ENCODE peak calls at places on chromosome 6, in six cellular contexts. W is BE2C; S is OCI-LY7; O is left ventricle myocardium inferior; N is psoas muscle; K is CD8-positive, alpha-beta T cell. U is an unnamed sample.
A peak's percentile ranks its signal among the peaks of the same experiment; 100 is the strongest.

GRCh38 chr6:127069659-127070279 is 48.7 kb upstream of the RSPO3 start:
- DNase-seq in O (no peak), S (peak; percentile 21), K (no peak), W (no peak), N (no peak), U (peak; percentile 13)

GRCh38 chr6:30603961-30604360 is 13.1 kb downstream of the PPP1R10 start:
- DNase-seq in K (no peak), N (no peak), S (no peak), O (no peak), W (no peak), U (no peak)

GRCh38 chr6:17577059-17577458 is 23.0 kb upstream of the FAM8A1 start:
- DNase-seq in S (no peak), N (no peak), K (no peak), O (no peak), W (no peak), U (no peak)

GRCh38 chr6:90508753-90509152 is 78.1 kb downstream of the MAP3K7 start:
- DNase-seq in K (no peak), N (no peak), S (peak; percentile 16), O (no peak), W (no peak), U (no peak)

GRCh38 chr6:39018103-39018502 is 30.5 kb upstream of the GLP1R start:
- DNase-seq in N (no peak), S (no peak), W (no peak), K (no peak), O (no peak), U (no peak)

GRCh38 chr6:73649783-73650182 is 4.0 kb downstream of the SLC17A5 start:
- DNase-seq in S (no peak), N (no peak), K (no peak), O (no peak), W (no peak), U (no peak)

GRCh38 chr6:81806793-81807565 is 54.5 kb upstream of the TENT5A start:
- DNase-seq in W (no peak), N (no peak), O (no peak), S (no peak), K (no peak), U (no peak)

GRCh38 chr6:146032387-146032786 is 3.5 kb downstream of the GRM1 start:
- DNase-seq in S (no peak), K (no peak), W (no peak), N (no peak), O (no peak), U (no peak)

GRCh38 chr6:152471459-152472070 is 165.6 kb downstream of the SYNE1 start:
- DNase-seq in O (no peak), W (no peak), N (no peak), K (no peak), S (no peak), U (no peak)

GRCh38 chr6:88780714-88781389 is 182.6 kb downstream of the RNGTT start:
- DNase-seq in S (peak; percentile 89), K (peak; percentile 64), N (no peak), O (no peak), W (peak; percentile 63), U (peak; percentile 84)

GRCh38 chr6:48766349-48766748 is 655.4 kb upstream of the PTCHD4 start:
- DNase-seq in K (no peak), O (no peak), W (no peak), S (no peak), N (no peak), U (no peak)

GRCh38 chr6:48764261-48764660 is 653.3 kb upstream of the PTCHD4 start:
- DNase-seq in S (no peak), K (no peak), N (no peak), O (no peak), W (no peak), U (no peak)

GRCh38 chr6:48765352-48765961 is 654.5 kb upstream of the PTCHD4 start:
- DNase-seq in W (peak; percentile 45), K (no peak), N (no peak), O (no peak), S (peak; percentile 31), U (peak; percentile 50)
- TF ChIP-seq CTCF in W (peak; percentile 69), K (no peak), N (peak; percentile 5), O (peak; percentile 55), S (peak; percentile 73), U (peak; percentile 40)

GRCh38 chr6:46979206-46979605 is 57.5 kb upstream of the ADGRF5 start:
- DNase-seq in O (no peak), N (no peak), W (no peak), S (no peak), K (no peak), U (no peak)

GRCh38 chr6:46973029-46973428 is 51.3 kb upstream of the ADGRF5 start:
- DNase-seq in O (no peak), W (no peak), K (no peak), S (no peak), N (no peak), U (no peak)

GRCh38 chr6:46969206-46969605 is 47.5 kb upstream of the ADGRF5 start:
- DNase-seq in K (no peak), W (no peak), S (no peak), N (no peak), O (no peak), U (no peak)

GRCh38 chr6:46972521-46972920 is 50.8 kb upstream of the ADGRF5 start:
- DNase-seq in K (no peak), S (no peak), O (no peak), N (no peak), W (no peak), U (no peak)

GRCh38 chr6:46974786-46975185 is 53.0 kb upstream of the ADGRF5 start:
- DNase-seq in K (no peak), W (no peak), O (no peak), N (no peak), S (no peak), U (no peak)
- H3K4me3 ChIP-seq in K (no peak overlapping the region), W (no peak overlapping the region), O (no peak overlapping the region), N (no peak overlapping the region), S (no peak overlapping the region), U (no peak overlapping the region)

GRCh38 chr6:35449287-35449881 is 2.8 kb upstream of the FANCE start:
- DNase-seq in W (peak; percentile 33), O (no peak), N (no peak), K (peak; percentile 63), S (peak; percentile 87), U (peak; percentile 77)

GRCh38 chr6:35454843-35455110 is 2.6 kb downstream of the FANCE start:
- DNase-seq in K (no peak), N (no peak), W (no peak), S (no peak), O (no peak), U (no peak)

GRCh38 chr6:35453236-35453635 is 1.1 kb downstream of the FANCE start:
- DNase-seq in K (no peak), W (no peak), S (no peak), O (no peak), N (no peak), U (no peak)

GRCh38 chr6:35451354-35452185 is 568 bp upstream of the FANCE start:
- DNase-seq in W (no peak), O (no peak), N (no peak), S (no peak), K (no peak), U (no peak)

DNA sequence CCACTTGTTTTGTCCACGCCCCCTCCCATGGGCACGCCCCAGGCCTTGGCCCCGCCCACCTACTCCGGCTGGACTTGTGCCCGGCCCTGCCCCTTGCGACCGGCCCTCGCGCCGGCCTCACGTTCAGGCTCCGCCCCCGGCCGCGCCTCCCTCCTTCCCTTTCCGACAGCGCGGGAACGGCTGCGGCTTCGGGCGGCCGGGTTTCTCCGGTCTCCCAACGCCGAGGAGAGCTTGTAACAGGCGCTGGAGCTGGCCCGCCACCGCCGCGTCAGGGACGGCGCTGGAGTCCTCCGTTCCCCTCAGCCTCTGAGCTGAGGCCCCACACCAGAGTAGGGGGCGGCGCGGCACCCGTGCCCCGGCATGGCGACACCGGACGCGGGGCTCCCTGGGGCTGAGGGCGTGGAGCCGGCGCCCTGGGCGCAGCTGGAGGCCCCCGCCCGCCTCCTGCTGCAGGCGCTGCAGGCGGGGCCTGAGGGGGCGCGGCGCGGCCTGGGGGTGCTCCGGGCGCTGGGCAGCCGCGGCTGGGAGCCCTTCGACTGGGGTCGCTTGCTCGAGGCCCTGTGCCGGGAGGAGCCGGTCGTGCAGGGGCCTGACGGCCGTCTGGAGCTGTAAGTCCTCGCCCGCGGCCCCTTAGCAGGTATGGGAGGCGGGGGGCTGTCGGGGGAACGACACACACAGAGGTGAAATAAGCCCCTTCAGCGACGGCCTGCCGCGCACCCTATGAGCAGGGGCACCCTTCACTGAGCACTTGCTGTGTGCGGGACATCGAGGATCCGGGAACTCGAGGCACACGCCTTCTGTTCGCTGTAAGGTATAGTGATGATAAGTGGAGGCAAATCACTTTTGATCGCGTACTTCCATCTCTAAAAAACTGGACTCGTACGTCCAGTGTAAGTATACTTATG is at the start of gene FANCE:
- DNase-seq in N (peak; percentile 95), K (peak; percentile 91), S (peak; percentile 93), W (peak; percentile 97), O (peak; percentile 95), U (peak; percentile 96)
- TF ChIP-seq CTCF in N (no peak), K (no peak), S (no peak), W (no peak), O (no peak), U (no peak)

GRCh38 chr6:5303711-5304110 is 42.4 kb downstream of the FARS2 start:
- DNase-seq in S (no peak), O (no peak), N (no peak), K (no peak), W (no peak), U (no peak)

GRCh38 chr6:5300206-5300764 is 39.0 kb downstream of the FARS2 start:
- DNase-seq in N (no peak), O (no peak), W (no peak), S (no peak), K (no peak), U (no peak)

GRCh38 chr6:5302220-5302946 is 41.1 kb downstream of the FARS2 start:
- DNase-seq in W (peak; percentile 45), O (no peak), N (no peak), S (no peak), K (no peak), U (peak; percentile 95)

GRCh38 chr6:5305968-5306626 is 44.8 kb downstream of the FARS2 start:
- DNase-seq in O (no peak), S (no peak), K (no peak), W (no peak), N (no peak), U (no peak)

GRCh38 chr6:5302995-5303622 is 41.8 kb downstream of the FARS2 start:
- DNase-seq in W (peak; percentile 62), S (peak; percentile 59), K (peak; percentile 70), O (peak; percentile 24), N (peak; percentile 28), U (peak; percentile 91)
- H3K4me3 ChIP-seq in W (no peak overlapping the region), S (no peak overlapping the region), K (no peak overlapping the region), O (no peak overlapping the region), N (peak overlapping the region; percentile 37), U (peak overlapping the region; percentile 53)